ENCODE peak calls at places on chromosome 3, in six cellular contexts. U is cardiac muscle cell, S is iris pigment epithelial cell, M is PC-9, V is IMR-90, Y is WTC11. C is an unnamed sample.

GRCh38 chr3:127053979-127054378 is 71.1 kb downstream of the PLXNA1 start:
- DNase-seq in V (no peak), S (no peak), Y (no peak), M (no peak), U (no peak), C (no peak)

GRCh38 chr3:17115186-17115585 is 230.4 kb downstream of the PLCL2 start:
- DNase-seq in M (no peak), Y (no peak), U (peak; percentile 13), V (no peak), S (peak; percentile 28), C (no peak)

GRCh38 chr3:37980477-37981347 is 9.9 kb upstream of the VILL start:
- DNase-seq in U (no peak), S (no peak), Y (no peak), V (no peak), M (no peak), C (no peak)

GRCh38 chr3:128226794-128227399 is 73.6 kb downstream of the EEFSEC start:
- DNase-seq in S (no peak), Y (peak; percentile 78), U (peak; percentile 58), V (peak; percentile 7), M (peak; percentile 68), C (no peak)

GRCh38 chr3:141476033-141476432 is 10.8 kb upstream of the RASA2 start:
- DNase-seq in S (no peak), M (no peak), V (no peak), U (no peak), Y (no peak), C (no peak)

GRCh38 chr3:129224984-129225393 is 24.4 kb upstream of the COPG1 start:
- DNase-seq in S (peak; percentile 83), M (peak; percentile 74), U (peak; percentile 81), V (peak; percentile 69), Y (no peak), C (no peak)

GRCh38 chr3:15647629-15648167 is 46.2 kb downstream of the BTD start:
- DNase-seq in V (peak; percentile 99), M (peak; percentile 25), Y (no peak), S (peak; percentile 98), U (peak; percentile 94), C (no peak)

GRCh38 chr3:115169808-115170207 is 22.7 kb upstream of the ZBTB20 start:
- DNase-seq in S (no peak), Y (no peak), U (peak; percentile 17), M (no peak), V (no peak), C (no peak)

GRCh38 chr3:25428003-25428861 is at the start of gene RARB:
- DNase-seq in U (peak; percentile 97), S (peak; percentile 99), Y (peak; percentile 35), M (peak; percentile 39), V (peak; percentile 81), C (no peak)

GRCh38 chr3:49769516-49769915 is 16.8 kb downstream of the IP6K1 start:
- DNase-seq in U (no peak), S (no peak), M (no peak), Y (no peak), V (peak; percentile 55), C (no peak)

GRCh38 chr3:134029734-134030381 is at the start of gene SLCO2A1:
- DNase-seq in V (peak; percentile 11), S (peak; percentile 21), M (peak; percentile 29), U (peak; percentile 43), Y (peak; percentile 78), C (peak; percentile 8)

GRCh38 chr3:35537265-35537664 is 102.1 kb upstream of the ARPP21 start:
- DNase-seq in S (no peak), Y (no peak), V (no peak), U (peak; percentile 25), M (no peak), C (no peak)

GRCh38 chr3:66265627-66266026 is 44.8 kb downstream of the SLC25A26 start:
- DNase-seq in Y (no peak), U (no peak), V (no peak), S (no peak), M (no peak), C (no peak)

GRCh38 chr3:126015075-126015474 is 46.1 kb downstream of the ROPN1B start:
- DNase-seq in V (no peak), U (no peak), S (no peak), Y (no peak), M (no peak), C (no peak)

GRCh38 chr3:13782501-13782900 is 97.4 kb downstream of the WNT7A start:
- DNase-seq in M (no peak), U (no peak), Y (no peak), V (no peak), S (no peak), C (no peak)

GRCh38 chr3:180612363-180612762 is 10.4 kb downstream of the TTC14 start:
- DNase-seq in V (no peak), U (no peak), Y (no peak), S (no peak), M (no peak), C (no peak)

GRCh38 chr3:137204409-137204808 is 246.6 kb downstream of the IL20RB start:
- DNase-seq in Y (no peak), M (no peak), V (no peak), U (no peak), S (no peak), C (no peak)

GRCh38 chr3:99843590-99844260 is 26.1 kb downstream of the CMSS1 start:
- DNase-seq in M (no peak), V (no peak), Y (no peak), U (peak; percentile 28), S (no peak), C (no peak)

GRCh38 chr3:13890377-13891016 is 10.6 kb upstream of the WNT7A start:
- DNase-seq in U (no peak), V (no peak), S (no peak), M (peak; percentile 51), Y (no peak), C (no peak)

GRCh38 chr3:10367466-10367865 is 46.6 kb upstream of the SEC13 start:
- DNase-seq in Y (no peak), U (no peak), S (no peak), M (no peak), V (no peak), C (no peak)

GRCh38 chr3:101873619-101874018 is 24.3 kb downstream of the NFKBIZ start:
- DNase-seq in M (no peak), Y (no peak), S (peak; percentile 93), V (peak; percentile 88), U (no peak), C (no peak)

GRCh38 chr3:21979706-21980105 is 228.7 kb upstream of the ZNF385D start:
- DNase-seq in M (no peak), V (peak; percentile 60), S (peak; percentile 68), U (no peak), Y (no peak), C (no peak)

GRCh38 chr3:197181751-197182150 is 116.7 kb downstream of the DLG1 start:
- DNase-seq in V (peak; percentile 72), S (peak; percentile 95), M (no peak), Y (no peak), U (peak; percentile 93), C (no peak)

GRCh38 chr3:45677045-45677436 is 12.2 kb upstream of the SACM1L start:
- DNase-seq in U (peak; percentile 77), M (no peak), V (peak; percentile 66), S (peak; percentile 81), Y (no peak), C (peak; percentile 19)

GRCh38 chr3:133962879-133963278 is 66.8 kb downstream of the SLCO2A1 start:
- DNase-seq in U (peak; percentile 71), V (peak; percentile 79), S (peak; percentile 36), Y (no peak), M (no peak), C (no peak)

C was measured in T1000.